ENCODE peak calls at places on chromosomes 2 and 18, in five cellular contexts. N, K, U, B and O are unnamed samples.

GRCh38 chr2:216344206-216344957 is 27.9 kb downstream of the MARCHF4 start:
- DNase-seq in N (no peak), B (no peak), U (no peak), K (no peak), O (no peak)

GRCh38 chr2:46171996-46172546 is 125.1 kb upstream of the EPAS1 start:
- DNase-seq in K (no peak), N (no peak), B (no peak), U (peak), O (no peak)

GRCh38 chr2:145591109-145591809 is 1071.3 kb upstream of the ZEB2 start:
- DNase-seq in N (no peak), K (no peak), U (no peak), B (no peak), O (no peak)

GRCh38 chr2:210227689-210228088 is 2.4 kb upstream of the ACADL start:
- DNase-seq in U (no peak), N (no peak), K (no peak), B (no peak), O (no peak)

GRCh38 chr18:13528739-13529392 is 197.5 kb downstream of the FAM210A start:
- DNase-seq in N (no peak), B (no peak), K (no peak), U (no peak), O (no peak)

GRCh38 chr2:9258953-9259399 is 52.4 kb downstream of the ASAP2 start:
- DNase-seq in K (no peak), B (peak), N (no peak), U (no peak), O (no peak)

GRCh38 chr18:7133181-7133580 is 15.6 kb upstream of the LAMA1 start:
- DNase-seq in U (no peak), K (no peak), N (no peak), B (no peak), O (no peak)

GRCh38 chr18:58044370-58045264 is 591 bp downstream of the NEDD4L start:
- DNase-seq in K (peak), N (peak), B (peak), U (peak), O (peak)